ENCODE peak calls at places on chromosomes 12 and 14, in nine cellular contexts. P is lower lobe of right lung, F is IMR-90, B is cardiac muscle cell, X is thoracic aorta, Q is colonic mucosa, D is transverse colon, G is psoas muscle, S is fibroblast of lung. T is an unnamed sample. For H3K36me3, the result is how much of the 10 kb centered on the place peaks cover.

GRCh38 chr12:85092814-85093370 is 56.7 kb downstream of the LRRIQ1 start:
- DNase-seq in P (no peak), F (no peak), B (no peak), X (no peak), Q (no peak), D (no peak), G (no peak), S (peak), T (no peak)

GRCh38 chr14:52987514-52987913 is 36.7 kb upstream of the FERMT2 start:
- DNase-seq in P (no peak), F (no peak), B (no peak), X (no peak), Q (no peak), D (no peak), G (no peak), S (peak), T (no peak)

GRCh38 chr14:83257466-83258439 is 1724.1 kb upstream of the SEL1L start:
- DNase-seq in P (no peak), F (no peak), B (no peak), X (no peak), Q (no peak), D (no peak), G (no peak), S (no peak), T (no peak)

GRCh38 chr12:107655281-107656065 is 30.1 kb upstream of the PWP1 start:
- DNase-seq in P (no peak), F (no peak), B (no peak), X (no peak), Q (peak), D (peak), G (no peak), S (no peak), T (no peak)

GRCh38 chr12:18749381-18749957 is 11.6 kb downstream of the CAPZA3 start:
- DNase-seq in P (no peak), F (no peak), B (no peak), X (no peak), Q (no peak), D (no peak), G (no peak), S (peak), T (no peak)

GRCh38 chr12:113479578-113480335 is 8.1 kb upstream of the LHX5 start:
- DNase-seq in P (no peak), F (peak), B (peak), X (no peak), Q (peak), D (no peak), G (no peak), S (peak), T (no peak)

GRCh38 chr12:9049520-9050133 is 60.3 kb downstream of the KLRG1 start:
- DNase-seq in P (no peak), F (peak), B (peak), X (no peak), Q (no peak), D (no peak), G (no peak), S (peak), T (no peak)

GRCh38 chr14:98900721-98901272 is 371.2 kb downstream of the BCL11B start:
- DNase-seq in P (no peak), F (no peak), B (no peak), X (no peak), Q (no peak), D (no peak), G (no peak), S (no peak), T (no peak)

GRCh38 chr12:28032811-28033537 is 60.4 kb upstream of the PTHLH start:
- DNase-seq in P (no peak), F (peak), B (no peak), X (no peak), Q (no peak), D (no peak), G (no peak), S (peak), T (no peak)

GRCh38 chr12:5656836-5657235 is 224.9 kb downstream of the NTF3 start:
- DNase-seq in P (no peak), F (no peak), B (no peak), X (no peak), Q (no peak), D (no peak), G (no peak), S (peak), T (no peak)

GRCh38 chr12:64560395-64561301 is 49.6 kb upstream of the RASSF3 start:
- DNase-seq in P (no peak), F (peak), B (no peak), X (no peak), Q (no peak), D (no peak), G (no peak), S (peak), T (no peak)

GRCh38 chr12:92055877-92056276 is 89.8 kb downstream of the BTG1 start:
- DNase-seq in P (no peak), F (no peak), B (no peak), X (no peak), Q (peak), D (peak), G (no peak), S (no peak), T (no peak)
- H3K27ac ChIP-seq in P (no peak), F (no peak), B (no peak), X (no peak), Q (no peak), D (no peak), G (no peak), S (no peak), T (no peak)

DNA sequence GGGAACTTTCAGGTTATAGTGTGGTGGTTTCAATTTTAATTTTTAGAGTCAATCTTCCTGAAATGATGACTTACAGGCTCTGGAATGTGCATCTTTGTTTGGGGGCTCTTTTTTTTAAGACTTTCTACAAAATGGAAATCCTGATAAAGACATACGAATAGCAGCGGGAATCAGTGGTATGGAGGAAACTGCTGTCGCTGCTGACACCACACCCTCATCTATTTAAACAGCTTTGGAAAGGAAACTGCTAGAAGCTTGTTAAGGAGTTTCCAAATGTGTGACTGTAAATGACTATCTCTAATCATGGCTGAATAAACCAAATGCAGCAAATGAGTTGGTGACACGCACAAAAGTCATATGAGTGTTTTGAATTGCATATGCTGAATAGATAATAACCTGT is 188.4 kb downstream of the EGLN3 start:
- DNase-seq in P (no peak), F (no peak), B (no peak), X (no peak), Q (no peak), D (no peak), G (no peak), S (peak), T (no peak)
- H3K36me3 ChIP-seq in P (under half), F (under half), B (under half), X (under half), Q (under half), D (under half), G (under half), S (under half), T (under half)

GRCh38 chr12:57491393-57492280 is 3.8 kb downstream of the MARS1 start:
- DNase-seq in P (no peak), F (no peak), B (no peak), X (no peak), Q (no peak), D (no peak), G (no peak), S (no peak), T (no peak)
- TF ChIP-seq CTCF in P (no peak), F (peak), B (peak), X (no peak), Q (no peak), D (no peak), G (no peak), S (peak), T (peak)

GRCh38 chr12:52050116-52050770 is 999 bp upstream of the NR4A1 start:
- DNase-seq in P (no peak), F (peak), B (no peak), X (no peak), Q (peak), D (no peak), G (no peak), S (no peak), T (no peak)
- H3K27ac ChIP-seq in P (peak), F (peak), B (peak), X (peak), Q (peak), D (peak), G (peak), S (peak), T (peak)

GRCh38 chr12:46359667-46360280 is 12.8 kb downstream of the SLC38A2 start:
- DNase-seq in P (no peak), F (no peak), B (no peak), X (no peak), Q (no peak), D (no peak), G (no peak), S (no peak), T (no peak)
- H3K36me3 ChIP-seq in P (half or more), F (under half), B (half or more), X (half or more), Q (under half), D (under half), G (under half), S (under half), T (half or more)

DNA sequence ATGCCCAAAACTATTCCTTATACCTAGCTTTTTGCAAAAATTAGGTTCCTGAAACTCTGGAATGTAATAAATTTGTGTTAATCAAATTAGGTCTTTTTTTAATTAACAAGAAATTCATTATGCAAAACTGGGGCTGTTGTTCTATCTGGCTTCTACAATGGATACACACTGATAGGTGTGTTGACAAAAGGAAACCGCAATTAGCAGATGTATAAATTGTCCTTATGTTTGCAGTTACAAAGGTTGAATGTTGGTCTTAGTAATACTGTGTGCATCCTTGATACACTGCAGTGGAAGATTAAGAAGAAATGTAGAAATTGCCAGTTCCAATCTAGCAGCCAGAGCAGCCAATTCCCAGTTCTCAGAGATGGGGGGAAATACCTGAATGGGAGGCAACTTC is 89.1 kb downstream of the DUSP6 start:
- DNase-seq in P (no peak), F (no peak), B (no peak), X (no peak), Q (no peak), D (no peak), G (no peak), S (no peak), T (no peak)
- TF ChIP-seq CTCF in P (no peak), F (no peak), B (no peak), X (no peak), Q (no peak), D (no peak), G (no peak), S (no peak), T (no peak)

DNA sequence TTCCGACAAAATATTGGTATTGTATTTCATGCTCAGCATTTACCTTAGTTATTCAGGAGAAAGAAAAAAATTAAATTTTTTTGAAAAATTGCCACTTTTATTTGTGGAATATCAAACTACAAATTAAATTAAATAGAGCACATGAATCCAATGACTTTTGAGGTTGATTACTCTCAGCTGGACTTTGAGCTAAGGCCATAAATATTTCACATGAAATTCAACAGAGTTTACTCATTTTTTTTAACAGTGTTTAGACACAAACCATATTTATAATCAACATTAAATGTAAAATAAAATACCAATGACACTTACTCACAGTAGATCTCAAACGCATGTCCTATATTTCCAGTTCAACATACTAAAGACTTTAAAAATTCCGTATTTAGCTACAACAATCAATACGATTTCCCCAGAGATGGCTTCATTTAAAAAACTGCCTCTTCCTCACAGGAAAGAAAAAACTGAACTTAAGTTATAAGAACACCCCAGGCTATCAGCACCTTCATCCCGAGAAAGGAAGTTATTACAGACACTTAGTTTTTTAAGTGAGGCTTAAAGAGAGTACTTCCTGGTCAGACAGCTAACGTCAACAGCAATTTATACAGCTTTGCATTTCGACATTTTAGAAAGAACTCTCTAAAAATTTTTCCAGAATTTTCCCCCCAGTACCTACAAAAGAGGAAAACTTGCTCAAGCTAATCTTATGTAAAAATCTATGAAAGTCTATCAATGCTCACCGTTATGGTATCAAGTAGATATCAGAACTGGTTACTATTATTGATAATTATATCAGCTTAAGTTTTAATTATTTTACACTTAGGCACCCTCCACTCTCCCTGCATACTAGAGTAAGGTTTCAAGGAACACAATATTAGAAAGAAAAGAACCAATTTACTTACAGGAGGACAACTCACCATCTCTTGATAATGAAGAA is 13.8 kb downstream of the TAOK3 start:
- DNase-seq in P (no peak), F (no peak), B (no peak), X (no peak), Q (no peak), D (no peak), G (no peak), S (no peak), T (no peak)
- H3K27ac ChIP-seq in P (peak), F (peak), B (no peak), X (no peak), Q (peak), D (peak), G (no peak), S (peak), T (no peak)

DNA sequence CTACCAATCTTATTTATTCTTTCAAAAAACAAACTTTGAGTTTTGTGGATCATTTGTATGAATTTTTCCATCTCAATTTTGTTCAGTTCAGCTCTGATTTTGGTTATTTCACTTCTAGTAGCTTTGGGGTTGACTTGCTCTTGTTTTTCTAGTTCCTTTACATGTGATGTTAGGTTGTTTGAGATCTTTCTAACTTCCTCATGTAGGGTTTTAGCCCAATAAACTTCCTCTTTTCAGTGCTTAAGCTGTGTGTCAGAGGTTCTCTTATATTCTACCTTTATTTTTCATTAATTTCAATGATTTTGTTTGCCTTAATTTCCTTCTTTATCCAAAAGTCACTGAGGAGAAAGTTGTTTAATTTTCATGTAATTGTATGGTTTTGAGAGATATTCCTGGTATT is 860.4 kb upstream of the FBXO33 start:
- DNase-seq in P (no peak), F (no peak), B (no peak), X (no peak), Q (no peak), D (no peak), G (no peak), S (no peak), T (no peak)
- H3K36me3 ChIP-seq in P (under half), F (under half), B (under half), X (under half), Q (under half), D (under half), G (under half), S (under half), T (under half)

GRCh38 chr12:40970320-40970907 is 217.7 kb upstream of the PDZRN4 start:
- DNase-seq in P (no peak), F (no peak), B (no peak), X (no peak), Q (no peak), D (no peak), G (no peak), S (no peak), T (no peak)
- TF ChIP-seq CTCF in P (no peak), F (peak), B (no peak), X (no peak), Q (no peak), D (no peak), G (no peak), S (no peak), T (no peak)

T was measured in WERI-Rb-1.